ENCODE peak calls at places on chromosomes 11 and 22, in ten cellular contexts. L is IMR-90, I is lower leg skin, M is tibial nerve, H is astrocyte of the cerebellum, Z is prostate gland, Y is glutamatergic neuron, P is RWPE1, T is AG04450, Q is ovary. S is an unnamed sample.

GRCh38 chr11:44654596-44654995 is 72.2 kb upstream of the TSPAN18 start:
- DNase-seq in Z (no peak), I (no peak), Q (no peak), P (no peak), H (no peak), L (no peak), T (no peak), M (no peak), Y (no peak), S (no peak)

GRCh38 chr22:38305481-38306448 is 11.5 kb downstream of the CSNK1E start:
- DNase-seq in M (no peak), I (no peak), H (no peak), L (peak; percentile 54), T (no peak), Y (no peak), Z (no peak), Q (no peak), P (no peak), S (no peak)

GRCh38 chr11:110921742-110922200 is 209.5 kb upstream of the ARHGAP20 start:
- DNase-seq in H (peak; percentile 70), I (no peak), L (peak; percentile 50), T (peak; percentile 15), P (no peak), Z (peak; percentile 82), Q (peak; percentile 36), M (no peak), Y (no peak), S (no peak)

GRCh38 chr22:17786435-17787158 is 12.3 kb upstream of the BID start:
- DNase-seq in H (peak; percentile 20), L (no peak), P (no peak), I (peak; percentile 74), Q (no peak), M (peak; percentile 32), T (no peak), Y (peak; percentile 78), Z (no peak), S (peak; percentile 40)

GRCh38 chr22:43867839-43868652 is 5.7 kb upstream of the SULT4A1 start:
- DNase-seq in H (peak; percentile 50), T (peak; percentile 32), P (peak; percentile 36), M (no peak), Z (peak; percentile 21), Q (peak; percentile 49), I (no peak), Y (no peak), L (peak; percentile 73), S (peak; percentile 81)

GRCh38 chr11:125624756-125625213 is at the start of gene CHEK1:
- DNase-seq in H (no peak), Z (no peak), T (no peak), Q (peak; percentile 10), M (no peak), I (no peak), P (no peak), Y (no peak), L (no peak), S (no peak)

GRCh38 chr11:21037836-21038235 is 368.4 kb downstream of the NELL1 start:
- DNase-seq in Z (no peak), P (no peak), I (no peak), Y (no peak), T (no peak), Q (no peak), M (no peak), L (no peak), H (no peak), S (no peak)

GRCh38 chr11:2302844-2303626 is 1.2 kb downstream of the TSPAN32 start:
- DNase-seq in L (no peak), T (no peak), P (no peak), I (peak; percentile 15), M (no peak), H (no peak), Z (no peak), Q (no peak), Y (no peak), S (no peak)

GRCh38 chr22:11613898-11614755 is 3913.9 kb upstream of the OR11H1 start:
- DNase-seq in Z (no peak), L (no peak), H (no peak), Q (no peak), Y (no peak), M (no peak), T (no peak), I (no peak), P (no peak), S (no peak)

GRCh38 chr11:91220476-91221202 is 997.8 kb upstream of the CHORDC1 start:
- DNase-seq in Y (no peak), T (no peak), I (no peak), Z (no peak), P (peak; percentile 29), L (peak; percentile 42), Q (no peak), H (no peak), M (no peak), S (no peak)

GRCh38 chr11:76810151-76810853 is 27.1 kb downstream of the TSKU start:
- DNase-seq in M (no peak), L (no peak), P (peak; percentile 42), Q (no peak), Y (no peak), T (no peak), I (no peak), Z (no peak), H (no peak), S (peak; percentile 30)

GRCh38 chr11:77457340-77457739 is 16.6 kb downstream of the PAK1 start:
- DNase-seq in M (no peak), T (no peak), L (no peak), I (no peak), Q (no peak), Z (no peak), H (no peak), Y (no peak), P (no peak), S (no peak)

GRCh38 chr11:65036931-65037330 is 4.1 kb upstream of the SAC3D1 start:
- DNase-seq in H (no peak), I (no peak), P (no peak), L (no peak), T (no peak), Y (no peak), Z (peak; percentile 36), Q (no peak), M (no peak), S (no peak)

GRCh38 chr11:11697796-11698195 is 76.0 kb upstream of the GALNT18 start:
- DNase-seq in Z (no peak), H (no peak), M (no peak), Y (no peak), P (no peak), T (no peak), Q (no peak), I (no peak), L (no peak), S (no peak)

GRCh38 chr11:11706022-11706421 is 84.2 kb upstream of the GALNT18 start:
- DNase-seq in I (no peak), H (no peak), P (peak; percentile 53), M (no peak), T (no peak), Z (no peak), Q (no peak), L (no peak), Y (peak; percentile 36), S (no peak)

GRCh38 chr11:11703885-11704284 is 82.1 kb upstream of the GALNT18 start:
- DNase-seq in M (no peak), L (no peak), Z (no peak), I (no peak), Y (no peak), P (no peak), T (no peak), Q (no peak), H (no peak), S (no peak)

GRCh38 chr11:11701070-11701469 is 79.3 kb upstream of the GALNT18 start:
- DNase-seq in I (no peak), T (peak; percentile 1), P (peak; percentile 25), L (peak; percentile 24), M (no peak), H (no peak), Q (no peak), Z (no peak), Y (no peak), S (no peak)
- TF ChIP-seq CTCF in I (no peak), T (no peak), P (no peak), L (peak; percentile 3), M (no peak), H (no peak), Q (no peak), Z (no peak), Y (no peak), S (no peak)

GRCh38 chr11:117621226-117621625 is 175.8 kb downstream of the DSCAML1 start:
- DNase-seq in L (peak; percentile 18), Y (no peak), M (no peak), Q (no peak), I (no peak), P (no peak), Z (no peak), T (no peak), H (no peak), S (no peak)
- TF ChIP-seq CTCF in L (peak; percentile 61), Y (peak; percentile 69), M (no peak), Q (no peak), I (no peak), P (peak; percentile 16), Z (peak; percentile 6), T (peak; percentile 59), H (peak; percentile 58), S (peak; percentile 61)

GRCh38 chr11:69013009-69013951 is at the start of gene MRGPRF:
- DNase-seq in H (peak; percentile 57), P (no peak), Y (peak; percentile 62), Z (no peak), T (peak; percentile 84), L (peak; percentile 91), I (peak; percentile 80), Q (peak; percentile 95), M (peak; percentile 92), S (no peak)
- TF ChIP-seq CTCF in H (peak; percentile 67), P (peak; percentile 8), Y (peak; percentile 31), Z (peak; percentile 52), T (peak; percentile 81), L (peak; percentile 78), I (no peak), Q (no peak), M (peak; percentile 85), S (peak; percentile 43)

GRCh38 chr11:9606799-9607510 is 33.5 kb downstream of the WEE1 start:
- DNase-seq in T (no peak), L (no peak), M (no peak), P (no peak), Z (no peak), I (no peak), Q (no peak), H (no peak), Y (no peak), S (no peak)
- TF ChIP-seq CTCF in T (no peak), L (no peak), M (no peak), P (no peak), Z (no peak), I (no peak), Q (no peak), H (no peak), Y (no peak), S (no peak)

GRCh38 chr22:32119568-32120235 is 39.4 kb downstream of the C22orf42 start:
- DNase-seq in T (no peak), P (no peak), I (no peak), M (no peak), Y (no peak), H (no peak), Q (no peak), Z (no peak), L (no peak), S (no peak)
- TF ChIP-seq CTCF in T (no peak), P (no peak), I (no peak), M (no peak), Y (no peak), H (no peak), Q (no peak), Z (no peak), L (no peak), S (no peak)

S was measured in neural crest cell.